ENCODE peak calls at places on chromosome 10, in six cellular contexts. R is GDM1; K is ureter; C is activated effector memory CD4-positive, alpha-beta T cell treated with Interleukin-2 at 50 U/mL for 16 hours; U is AG20443; J is Peyer's patch. S is an unnamed sample.

GRCh38 chr10:92789826-92790225 is 58.5 kb upstream of the EXOC6 start:
- DNase-seq in R (no peak), K (no peak), C (no peak), U (no peak), J (no peak), S (no peak)

GRCh38 chr10:60883187-60883586 is 60.8 kb downstream of the RHOBTB1 start:
- DNase-seq in R (no peak), K (no peak), C (no peak), U (peak; percentile 23), J (peak; percentile 50), S (peak; percentile 34)

GRCh38 chr10:51951601-51952000 is 252.2 kb upstream of the CSTF2T start:
- DNase-seq in R (no peak), K (no peak), C (no peak), U (no peak), J (no peak), S (no peak)

GRCh38 chr10:108956149-108956548 is 967.2 kb downstream of the XPNPEP1 start:
- DNase-seq in R (no peak), K (no peak), C (no peak), U (no peak), J (no peak), S (no peak)

GRCh38 chr10:58599927-58600553 is 87.4 kb downstream of the BICC1 start:
- DNase-seq in R (no peak), K (no peak), C (no peak), U (no peak), J (no peak), S (no peak)

GRCh38 chr10:14510346-14510745 is 179.6 kb upstream of the FRMD4A start:
- DNase-seq in R (no peak), K (no peak), C (no peak), U (no peak), J (no peak), S (no peak)

GRCh38 chr10:115854740-115855435 is 418.1 kb downstream of the GFRA1 start:
- DNase-seq in R (no peak), K (no peak), C (no peak), U (peak; percentile 25), J (no peak), S (no peak)

GRCh38 chr10:132482090-132482489 is 55.5 kb upstream of the INPP5A start:
- DNase-seq in R (no peak), K (no peak), C (no peak), U (peak; percentile 77), J (peak; percentile 59), S (no peak)

GRCh38 chr10:113019096-113019495 is 69.0 kb downstream of the TCF7L2 start:
- DNase-seq in R (no peak), K (no peak), C (no peak), U (no peak), J (no peak), S (no peak)

GRCh38 chr10:35605191-35605590 is at the start of gene GJD4:
- DNase-seq in R (no peak), K (no peak), C (no peak), U (no peak), J (no peak), S (no peak)

GRCh38 chr10:59585046-59585700 is 124.5 kb downstream of the SLC16A9 start:
- DNase-seq in R (no peak), K (no peak), C (no peak), U (no peak), J (no peak), S (no peak)

GRCh38 chr10:95329296-95329695 is 38.5 kb upstream of the PDLIM1 start:
- DNase-seq in R (no peak), K (no peak), C (no peak), U (no peak), J (peak; percentile 32), S (no peak)

GRCh38 chr10:128624656-128625530 is 498.7 kb upstream of the MKI67 start:
- DNase-seq in R (no peak), K (no peak), C (no peak), U (no peak), J (no peak), S (no peak)

GRCh38 chr10:128393546-128393945 is 267.3 kb upstream of the MKI67 start:
- DNase-seq in R (no peak), K (no peak), C (no peak), U (no peak), J (no peak), S (no peak)

GRCh38 chr10:104521901-104522827 is 118.9 kb upstream of the SORCS3 start:
- DNase-seq in R (no peak), K (no peak), C (no peak), U (no peak), J (no peak), S (no peak)

GRCh38 chr10:59808896-59809643 is 55.8 kb upstream of the MRLN start:
- DNase-seq in R (peak; percentile 70), K (peak; percentile 70), C (peak; percentile 12), U (peak; percentile 64), J (peak; percentile 92), S (peak; percentile 77)

GRCh38 chr10:103445767-103446567 is 6.2 kb downstream of the CALHM2 start:
- DNase-seq in R (no peak), K (peak; percentile 77), C (no peak), U (peak; percentile 86), J (peak; percentile 63), S (no peak)